ENCODE peak calls at places on chromosomes 16 and 17, in five cellular contexts. C is fibroblast of the aortic adventitia, M is left ventricle myocardium superior, G is anterior cingulate cortex, P is A549. N is an unnamed sample.

GRCh38 chr17:34358631-34359030 is 2.4 kb downstream of the CCL13 start:
- DNase-seq in M (no peak), G (no peak), P (no peak), C (no peak), N (no peak)

GRCh38 chr16:10971560-10971961 is 27.2 kb downstream of the CLEC16A start:
- DNase-seq in P (peak; percentile 51), M (no peak), G (no peak), C (peak; percentile 96), N (no peak)

GRCh38 chr17:60630352-60630751 is 30.4 kb downstream of the PPM1D start:
- DNase-seq in P (no peak), C (peak; percentile 25), M (peak; percentile 48), G (no peak), N (no peak)

GRCh38 chr16:23902223-23903000 is 66.6 kb downstream of the PRKCB start:
- DNase-seq in M (no peak), C (no peak), G (no peak), P (no peak), N (no peak)

GRCh38 chr17:42846594-42847280 is 2.4 kb downstream of the AOC2 start:
- DNase-seq in P (no peak), M (no peak), G (no peak), C (peak; percentile 41), N (no peak)

GRCh38 chr16:69340095-69340644 is 598 bp downstream of the NIP7 start:
- DNase-seq in M (no peak), G (no peak), P (no peak), C (no peak), N (no peak)

GRCh38 chr17:22703786-22704441 is 1011.6 kb downstream of the KCNJ18 start:
- DNase-seq in G (no peak), P (peak; percentile 31), C (no peak), M (no peak), N (no peak)

GRCh38 chr16:4323845-4324478 is 8.1 kb downstream of the GLIS2 start:
- DNase-seq in M (peak; percentile 79), C (peak; percentile 67), G (no peak), P (peak; percentile 79), N (no peak)

GRCh38 chr17:37138726-37139125 is 190.0 kb downstream of the AATF start:
- DNase-seq in C (no peak), G (no peak), P (no peak), M (no peak), N (no peak)

GRCh38 chr16:27256861-27257260 is 11.7 kb downstream of the NSMCE1 start:
- DNase-seq in C (no peak), M (no peak), P (no peak), G (no peak), N (no peak)

GRCh38 chr17:2025220-2025621 is at the start of gene RTN4RL1:
- DNase-seq in C (peak; percentile 52), G (peak; percentile 59), P (peak; percentile 80), M (peak; percentile 83), N (peak; percentile 87)